ENCODE peak calls at places on chromosome 11, in eight cellular contexts. L is non-pigmented ciliary epithelial cell; C is anterior cingulate cortex; X is cardiac fibroblast; M is stimulated activated CD8-positive, alpha-beta memory T cell treated with anti-CD3 and anti-CD28 coated beads, Interleukin-4, amount 100 ng/mL, for 4 hours; W is activated CD4-positive, alpha-beta T cell treated with anti-CD3 and anti-CD28 coated beads, Interleukin-2, amount 10 ng/mL, durations not matched to agents 7 days and 5 days; Y is HT-29; S is A172. I is an unnamed sample.

GRCh38 chr11:12505183-12505582 is 127.8 kb downstream of the PARVA start:
- DNase-seq in L (no peak), C (no peak), X (no peak), M (no peak), W (no peak), Y (no peak), S (no peak), I (no peak)

GRCh38 chr11:14642873-14643696 is 519 bp upstream of the PDE3B start:
- DNase-seq in L (no peak), C (no peak), X (no peak), M (no peak), W (peak), Y (peak), S (no peak), I (no peak)

GRCh38 chr11:112310414-112310813 is 49.8 kb upstream of the PLET1 start:
- DNase-seq in L (no peak), C (no peak), X (peak), M (no peak), W (no peak), Y (no peak), S (no peak), I (no peak)

GRCh38 chr11:125053167-125053566 is 9.9 kb upstream of the SLC37A2 start:
- DNase-seq in L (no peak), C (no peak), X (peak), M (no peak), W (no peak), Y (no peak), S (no peak), I (no peak)

GRCh38 chr11:72224587-72225410 is at the start of gene INPPL1:
- DNase-seq in L (no peak), C (peak), X (peak), M (no peak), W (peak), Y (peak), S (no peak), I (no peak)

GRCh38 chr11:102831128-102831708 is 12.2 kb downstream of the MMP3 start:
- DNase-seq in L (no peak), C (no peak), X (peak), M (no peak), W (no peak), Y (no peak), S (no peak), I (no peak)

GRCh38 chr11:108803781-108804180 is 138.9 kb downstream of the DDX10 start:
- DNase-seq in L (peak), C (no peak), X (peak), M (no peak), W (no peak), Y (no peak), S (no peak), I (no peak)

GRCh38 chr11:62811659-62812058 is 6.4 kb upstream of the NXF1 start:
- DNase-seq in L (no peak), C (no peak), X (no peak), M (no peak), W (no peak), Y (no peak), S (no peak), I (no peak)

I was measured in ascending aorta.